ENCODE peak calls at places on chromosomes 7 and 10, in five cellular contexts. F is H9; E is activated CD8-positive, alpha-beta memory T cell treated with anti-CD3 and anti-CD28 coated beads for 48 hours; J is adrenal gland; C is activated naive CD8-positive, alpha-beta T cell treated with anti-CD3 and anti-CD28 coated beads, Interleukin-2, amount 10 ng/mL, durations not matched to agents 7 days and 5 days. G is an unnamed sample.
A peak's percentile ranks its signal among the peaks of the same experiment; 100 is the strongest.

GRCh38 chr7:155653773-155654172 is 9.3 kb downstream of the RBM33 start:
- DNase-seq in F (no peak), E (no peak), J (peak; percentile 57), C (no peak), G (no peak)

GRCh38 chr10:106560925-106561640 is 603.4 kb downstream of the SORCS1 start:
- DNase-seq in F (no peak), E (no peak), J (no peak), C (no peak), G (no peak)

GRCh38 chr10:9294865-9295264 is 1240.4 kb downstream of the GATA3 start:
- DNase-seq in F (no peak), E (no peak), J (no peak), C (no peak), G (no peak)

GRCh38 chr10:68099736-68100135 is 9.6 kb upstream of the MYPN start:
- DNase-seq in F (no peak), E (no peak), J (no peak), C (no peak), G (no peak)

GRCh38 chr10:52864459-52865106 is 92.0 kb upstream of the MBL2 start:
- DNase-seq in F (peak; percentile 60), E (no peak), J (peak; percentile 38), C (no peak), G (no peak)

GRCh38 chr10:33791295-33791694 is 456.8 kb upstream of the NRP1 start:
- DNase-seq in F (no peak), E (no peak), J (no peak), C (no peak), G (no peak)

GRCh38 chr7:4084271-4084670 is 597.8 kb upstream of the FOXK1 start:
- DNase-seq in F (no peak), E (no peak), J (no peak), C (no peak), G (no peak)

GRCh38 chr7:129351320-129351719 is 82.9 kb upstream of the STRIP2 start:
- DNase-seq in F (no peak), E (no peak), J (no peak), C (no peak), G (no peak)

GRCh38 chr7:44455155-44455554 is 35.3 kb downstream of the NUDCD3 start:
- DNase-seq in F (no peak), E (no peak), J (no peak), C (no peak), G (no peak)

GRCh38 chr10:132487241-132488135 is 50.1 kb upstream of the INPP5A start:
- DNase-seq in F (no peak), E (no peak), J (no peak), C (no peak), G (peak; percentile 29)

G was measured in WERI-Rb-1.